ENCODE peak calls at places on chromosomes 7 and 10, in five cellular contexts. One of them, this sample, is unnamed. For H3K4me1, the result is how much of the 10 kb centered on the place peaks cover.

GRCh38 chr10:125217986-125218675 is 57.8 kb upstream of the CTBP2 start:
- DNase-seq in HepG2: no peak
- DNase-seq in H1: no peak
- DNase-seq in GM12878: no peak
- DNase-seq in K562: peak
- DNase-seq in this sample: peak

GRCh38 chr10:102744374-102745051 is 765 bp downstream of the WBP1L start:
- DNase-seq in GM12878: no peak
- DNase-seq in K562: no peak
- DNase-seq in HepG2: no peak
- DNase-seq in H1: no peak
- DNase-seq in this sample: peak

GRCh38 chr10:129704786-129705525 is 237.9 kb downstream of the MGMT start:
- DNase-seq in HepG2: no peak
- DNase-seq in GM12878: no peak
- DNase-seq in K562: no peak
- DNase-seq in H1: no peak
- DNase-seq in this sample: no peak

GRCh38 chr7:139075031-139075652 is 34.4 kb downstream of the ZC3HAV1 start:
- DNase-seq in GM12878: peak
- DNase-seq in HepG2: peak
- DNase-seq in H1: peak
- DNase-seq in K562: peak
- DNase-seq in this sample: peak

GRCh38 chr10:86585726-86586048 is 64.1 kb upstream of the WAPL start:
- DNase-seq in K562: no peak
- DNase-seq in GM12878: no peak
- DNase-seq in H1: no peak
- DNase-seq in HepG2: no peak
- DNase-seq in this sample: no peak

GRCh38 chr7:149277871-149278270 is 15.9 kb downstream of the ZNF783 start:
- DNase-seq in HepG2: no peak
- DNase-seq in K562: peak
- DNase-seq in GM12878: no peak
- DNase-seq in H1: no peak
- DNase-seq in this sample: no peak

GRCh38 chr7:47154781-47155180 is 427.1 kb downstream of the TNS3 start:
- DNase-seq in K562: no peak
- DNase-seq in GM12878: no peak
- DNase-seq in HepG2: no peak
- DNase-seq in H1: no peak
- DNase-seq in this sample: no peak

GRCh38 chr7:144780071-144780608 is 55.7 kb downstream of the TPK1 start:
- DNase-seq in HepG2: no peak
- DNase-seq in K562: no peak
- DNase-seq in H1: no peak
- DNase-seq in GM12878: no peak
- DNase-seq in this sample: no peak

GRCh38 chr10:78450807-78451485 is 417.3 kb downstream of the RPS24 start:
- DNase-seq in K562: no peak
- DNase-seq in H1: no peak
- DNase-seq in HepG2: no peak
- DNase-seq in GM12878: no peak
- DNase-seq in this sample: no peak

GRCh38 chr10:93181929-93182327 is 108.2 kb downstream of the CYP26A1 start:
- DNase-seq in H1: no peak
- DNase-seq in GM12878: no peak
- DNase-seq in HepG2: no peak
- DNase-seq in K562: no peak
- DNase-seq in this sample: no peak

GRCh38 chr7:43018446-43018845 is 86.3 kb downstream of the MRPL32 start:
- DNase-seq in K562: no peak
- DNase-seq in H1: no peak
- DNase-seq in HepG2: no peak
- DNase-seq in GM12878: no peak
- DNase-seq in this sample: no peak

GRCh38 chr7:12294701-12295100 is 83.6 kb downstream of the TMEM106B start:
- DNase-seq in H1: no peak
- DNase-seq in K562: no peak
- DNase-seq in HepG2: no peak
- DNase-seq in GM12878: no peak
- DNase-seq in this sample: no peak

GRCh38 chr7:100547872-100548271 is 8.9 kb downstream of the AGFG2 start:
- DNase-seq in HepG2: no peak
- DNase-seq in K562: peak
- DNase-seq in H1: no peak
- DNase-seq in GM12878: no peak
- DNase-seq in this sample: no peak

DNA sequence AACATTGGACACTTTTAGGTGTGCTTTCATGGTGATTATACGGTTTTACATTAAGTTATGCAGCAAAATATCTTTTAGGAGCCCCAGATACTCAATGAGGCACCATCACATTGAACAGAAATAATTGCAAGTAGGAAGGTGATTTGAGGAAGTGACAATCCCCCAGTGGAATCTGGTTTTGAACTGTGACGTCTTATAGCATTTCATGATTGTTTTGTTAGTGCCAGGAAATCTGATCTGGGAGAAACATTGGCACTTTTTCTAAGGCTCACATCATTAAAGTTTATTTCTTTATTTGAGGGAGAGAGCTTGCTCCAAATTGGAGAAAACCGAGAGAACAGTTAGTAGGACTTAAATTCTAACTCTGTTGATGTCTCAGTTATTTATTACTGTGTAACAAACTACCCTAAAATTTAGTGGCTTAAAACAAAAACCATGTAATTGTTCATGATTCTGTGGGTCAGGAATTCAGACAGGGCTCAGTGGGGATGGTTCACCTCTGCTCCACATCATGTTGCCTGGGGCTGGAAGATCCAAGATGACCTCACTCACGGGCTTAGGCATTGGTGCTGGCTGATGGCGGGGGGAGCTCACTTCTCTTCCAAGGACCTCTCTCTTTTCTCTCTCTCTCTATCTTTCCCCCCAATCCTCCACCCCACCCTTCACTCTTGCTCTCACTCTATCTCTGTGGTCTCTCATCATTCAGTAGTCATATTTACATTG is 78.2 kb upstream of the STEAP1B start:
- DNase-seq in H1: no peak
- DNase-seq in HepG2: no peak
- DNase-seq in GM12878: no peak
- DNase-seq in K562: no peak
- DNase-seq in this sample: no peak
- H3K4me2 ChIP-seq in H1: no peak
- H3K4me2 ChIP-seq in HepG2: no peak
- H3K4me2 ChIP-seq in GM12878: no peak
- H3K4me2 ChIP-seq in K562: no peak
- H3K4me2 ChIP-seq in this sample: no peak

GRCh38 chr7:1535695-1536094 is 5.2 kb downstream of the MAFK start:
- DNase-seq in HepG2: no peak
- DNase-seq in H1: no peak
- DNase-seq in K562: no peak
- DNase-seq in GM12878: no peak
- DNase-seq in this sample: peak

GRCh38 chr7:1538544-1539345 is 8.2 kb downstream of the MAFK start:
- DNase-seq in K562: no peak
- DNase-seq in HepG2: no peak
- DNase-seq in GM12878: no peak
- DNase-seq in H1: no peak
- DNase-seq in this sample: no peak

GRCh38 chr7:1537631-1538412 is 7.3 kb downstream of the MAFK start:
- DNase-seq in HepG2: no peak
- DNase-seq in GM12878: no peak
- DNase-seq in H1: no peak
- DNase-seq in K562: peak
- DNase-seq in this sample: peak

GRCh38 chr7:1536105-1536767 is 5.7 kb downstream of the MAFK start:
- DNase-seq in GM12878: no peak
- DNase-seq in K562: no peak
- DNase-seq in H1: no peak
- DNase-seq in HepG2: no peak
- DNase-seq in this sample: peak

GRCh38 chr7:1536768-1537630 is 6.5 kb downstream of the MAFK start:
- DNase-seq in H1: no peak
- DNase-seq in K562: peak
- DNase-seq in GM12878: no peak
- DNase-seq in HepG2: peak
- DNase-seq in this sample: peak
- TF ChIP-seq CREB1 in H1: peak
- TF ChIP-seq CREB1 in K562: no peak
- TF ChIP-seq CREB1 in GM12878: no peak
- TF ChIP-seq CREB1 in HepG2: peak
- TF ChIP-seq CREB1 in this sample: peak

GRCh38 chr10:17650416-17650815 is 6.5 kb downstream of the STAM start:
- DNase-seq in GM12878: no peak
- DNase-seq in H1: no peak
- DNase-seq in K562: no peak
- DNase-seq in HepG2: no peak
- DNase-seq in this sample: no peak
- H3K4me1 ChIP-seq in GM12878: under half
- H3K4me1 ChIP-seq in H1: under half
- H3K4me1 ChIP-seq in K562: under half
- H3K4me1 ChIP-seq in HepG2: half or more
- H3K4me1 ChIP-seq in this sample: under half

DNA sequence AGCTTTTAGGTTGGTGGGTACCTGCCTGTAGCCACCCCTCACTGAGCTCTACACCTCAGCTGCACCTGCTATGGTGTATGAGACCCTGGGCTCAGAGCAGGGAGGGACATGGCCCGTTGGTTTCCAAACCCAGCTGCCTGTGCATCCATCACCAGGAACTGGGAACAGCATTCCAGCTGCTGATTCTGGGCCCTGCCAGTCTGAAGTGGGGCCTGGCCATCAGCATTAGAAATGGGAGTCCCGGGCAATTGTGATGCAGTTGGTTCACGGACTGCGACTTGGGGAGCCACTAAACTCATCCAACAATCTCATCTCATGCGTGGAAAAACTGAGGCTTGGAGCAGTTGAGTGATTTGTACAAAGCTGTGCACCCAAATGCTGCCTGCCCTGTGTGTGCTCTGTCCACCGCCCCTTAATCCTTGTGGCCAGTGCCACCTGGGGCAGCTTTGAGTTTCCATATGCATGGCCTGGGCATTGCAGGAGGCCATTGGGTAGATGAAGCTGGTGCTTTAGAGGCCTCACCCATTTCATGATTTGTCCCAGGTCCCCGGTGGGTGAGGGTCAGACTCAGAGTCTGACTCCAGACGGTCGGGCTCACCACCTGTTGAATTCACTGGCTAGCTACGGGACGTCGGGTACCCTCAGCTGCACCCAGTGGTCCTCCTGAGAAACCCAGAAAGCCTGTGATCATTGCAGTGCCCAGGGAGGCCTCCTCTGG is 109.0 kb upstream of the SHH start:
- DNase-seq in HepG2: no peak
- DNase-seq in K562: no peak
- DNase-seq in GM12878: no peak
- DNase-seq in H1: no peak
- DNase-seq in this sample: no peak
- H3K4me2 ChIP-seq in HepG2: no peak
- H3K4me2 ChIP-seq in K562: no peak
- H3K4me2 ChIP-seq in GM12878: no peak
- H3K4me2 ChIP-seq in H1: no peak
- H3K4me2 ChIP-seq in this sample: no peak

GRCh38 chr7:23956769-23957556 is 246.9 kb downstream of the STK31 start:
- DNase-seq in HepG2: peak
- DNase-seq in H1: no peak
- DNase-seq in K562: peak
- DNase-seq in GM12878: no peak
- DNase-seq in this sample: no peak
- TF ChIP-seq CREB1 in HepG2: no peak
- TF ChIP-seq CREB1 in H1: no peak
- TF ChIP-seq CREB1 in K562: no peak
- TF ChIP-seq CREB1 in GM12878: no peak
- TF ChIP-seq CREB1 in this sample: no peak

GRCh38 chr10:71893258-71893815 is 42.3 kb upstream of the PSAP start:
- DNase-seq in K562: no peak
- DNase-seq in HepG2: peak
- DNase-seq in H1: no peak
- DNase-seq in GM12878: no peak
- DNase-seq in this sample: no peak
- H3K4me1 ChIP-seq in K562: under half
- H3K4me1 ChIP-seq in HepG2: under half
- H3K4me1 ChIP-seq in H1: under half
- H3K4me1 ChIP-seq in GM12878: under half
- H3K4me1 ChIP-seq in this sample: under half